ENCODE peak calls at places on chromosomes 2 and 18, in five cellular contexts. R is AG04450; C is B cell; B is epithelial cell of esophagus; Y is CD4-positive, alpha-beta T cell. O is an unnamed sample.

GRCh38 chr2:45938649-45939511 is 287.4 kb downstream of the PRKCE start:
- DNase-seq in R (peak), C (no peak), B (peak), Y (no peak), O (peak)

GRCh38 chr2:67876176-67876575 is 186.6 kb downstream of the C1D start:
- DNase-seq in R (no peak), C (no peak), B (no peak), Y (no peak), O (peak)

GRCh38 chr18:31490387-31490786 is 7.6 kb upstream of the DSG2 start:
- DNase-seq in R (no peak), C (no peak), B (peak), Y (no peak), O (no peak)

GRCh38 chr2:50591021-50591420 is 440.9 kb downstream of the NRXN1 start:
- DNase-seq in R (no peak), C (no peak), B (no peak), Y (no peak), O (no peak)

GRCh38 chr18:23155537-23155936 is 20.3 kb downstream of the CABLES1 start:
- DNase-seq in R (no peak), C (no peak), B (peak), Y (no peak), O (no peak)

GRCh38 chr2:228613133-228613532 is 431.6 kb upstream of the SPHKAP start:
- DNase-seq in R (peak), C (no peak), B (peak), Y (no peak), O (peak)

GRCh38 chr2:149586063-149586462 is 1.5 kb downstream of the MMADHC start:
- DNase-seq in R (no peak), C (no peak), B (no peak), Y (no peak), O (no peak)

GRCh38 chr18:995641-996040 is 91.0 kb downstream of the ADCYAP1 start:
- DNase-seq in R (no peak), C (no peak), B (peak), Y (no peak), O (peak)

GRCh38 chr2:74516070-74516633 is 1.9 kb downstream of the TLX2 start:
- DNase-seq in R (no peak), C (peak), B (peak), Y (peak), O (no peak)

GRCh38 chr2:134504586-134505336 is 214.0 kb downstream of the TMEM163 start:
- DNase-seq in R (no peak), C (no peak), B (peak), Y (no peak), O (no peak)

GRCh38 chr18:31512203-31512764 is 14.3 kb downstream of the DSG2 start:
- DNase-seq in R (no peak), C (no peak), B (peak), Y (no peak), O (no peak)

GRCh38 chr2:200615247-200615646 is 29.4 kb downstream of the AOX1 start:
- DNase-seq in R (peak), C (no peak), B (peak), Y (no peak), O (peak)

GRCh38 chr2:25347846-25348245 is 6.1 kb upstream of the DNMT3A start:
- DNase-seq in R (peak), C (no peak), B (no peak), Y (no peak), O (no peak)

GRCh38 chr2:119234021-119235019 is 10.7 kb downstream of the STEAP3 start:
- DNase-seq in R (no peak), C (no peak), B (peak), Y (no peak), O (peak)

GRCh38 chr2:36455788-36456187 is 100.2 kb downstream of the CRIM1 start:
- DNase-seq in R (no peak), C (no peak), B (no peak), Y (no peak), O (peak)

GRCh38 chr18:3340015-3340681 is 78.2 kb downstream of the MYL12B start:
- DNase-seq in R (no peak), C (no peak), B (peak), Y (no peak), O (peak)

GRCh38 chr2:218821605-218822211 is 9.9 kb downstream of the PRKAG3 start:
- DNase-seq in R (no peak), C (no peak), B (no peak), Y (no peak), O (no peak)

GRCh38 chr2:181675241-181675640 is 5.1 kb downstream of the NEUROD1 start:
- DNase-seq in R (no peak), C (no peak), B (no peak), Y (no peak), O (no peak)

GRCh38 chr18:58967643-58968291 is 103.1 kb downstream of the ZNF532 start:
- DNase-seq in R (peak), C (no peak), B (no peak), Y (no peak), O (no peak)

GRCh38 chr2:30298302-30298701 is 67.0 kb downstream of the LBH start:
- DNase-seq in R (no peak), C (no peak), B (no peak), Y (no peak), O (no peak)

GRCh38 chr2:3189961-3190360 is 187.7 kb downstream of the EIPR1 start:
- DNase-seq in R (no peak), C (no peak), B (no peak), Y (no peak), O (no peak)

GRCh38 chr2:149164296-149164695 is 125.8 kb downstream of the LYPD6B start:
- DNase-seq in R (no peak), C (no peak), B (peak), Y (no peak), O (peak)

GRCh38 chr2:137644689-137645088 is 319.6 kb upstream of the HNMT start:
- DNase-seq in R (no peak), C (no peak), B (peak), Y (no peak), O (no peak)

GRCh38 chr2:70768585-70769085 is 635 bp upstream of the ADD2 start:
- DNase-seq in R (no peak), C (no peak), B (no peak), Y (no peak), O (no peak)

GRCh38 chr2:134460583-134460998 is 206.7 kb downstream of the MGAT5 start:
- DNase-seq in R (peak), C (peak), B (peak), Y (peak), O (peak)

GRCh38 chr2:898319-898718 is 52.3 kb upstream of the SNTG2 start:
- DNase-seq in R (no peak), C (no peak), B (no peak), Y (no peak), O (no peak)

GRCh38 chr18:74289137-74289536 is 2.6 kb downstream of the CYB5A start:
- DNase-seq in R (no peak), C (no peak), B (no peak), Y (no peak), O (peak)

GRCh38 chr2:47274054-47274779 is 119.1 kb upstream of the STPG4 start:
- DNase-seq in R (peak), C (no peak), B (peak), Y (no peak), O (peak)

GRCh38 chr2:146764301-146764700 is 1080.5 kb upstream of the ACVR2A start:
- DNase-seq in R (no peak), C (no peak), B (peak), Y (no peak), O (no peak)

GRCh38 chr2:151638188-151638933 is 95.9 kb downstream of the NEB start:
- DNase-seq in R (no peak), C (no peak), B (no peak), Y (no peak), O (no peak)

GRCh38 chr2:164697688-164698290 is 76.5 kb upstream of the GRB14 start:
- DNase-seq in R (no peak), C (no peak), B (peak), Y (no peak), O (no peak)

GRCh38 chr2:95051636-95052035 is 26.1 kb downstream of the MAL start:
- DNase-seq in R (no peak), C (no peak), B (no peak), Y (no peak), O (no peak)

GRCh38 chr2:9065901-9066300 is 62.4 kb upstream of the MBOAT2 start:
- DNase-seq in R (no peak), C (no peak), B (no peak), Y (no peak), O (no peak)

GRCh38 chr2:111194835-111195621 is 74.3 kb downstream of the BCL2L11 start:
- DNase-seq in R (no peak), C (peak), B (no peak), Y (no peak), O (no peak)

GRCh38 chr2:197477764-197478163 is 21.9 kb downstream of the HSPD1 start:
- DNase-seq in R (no peak), C (no peak), B (no peak), Y (no peak), O (no peak)

GRCh38 chr18:21241224-21242131 is 554 bp upstream of the GREB1L start:
- DNase-seq in R (no peak), C (no peak), B (no peak), Y (no peak), O (no peak)

DNA sequence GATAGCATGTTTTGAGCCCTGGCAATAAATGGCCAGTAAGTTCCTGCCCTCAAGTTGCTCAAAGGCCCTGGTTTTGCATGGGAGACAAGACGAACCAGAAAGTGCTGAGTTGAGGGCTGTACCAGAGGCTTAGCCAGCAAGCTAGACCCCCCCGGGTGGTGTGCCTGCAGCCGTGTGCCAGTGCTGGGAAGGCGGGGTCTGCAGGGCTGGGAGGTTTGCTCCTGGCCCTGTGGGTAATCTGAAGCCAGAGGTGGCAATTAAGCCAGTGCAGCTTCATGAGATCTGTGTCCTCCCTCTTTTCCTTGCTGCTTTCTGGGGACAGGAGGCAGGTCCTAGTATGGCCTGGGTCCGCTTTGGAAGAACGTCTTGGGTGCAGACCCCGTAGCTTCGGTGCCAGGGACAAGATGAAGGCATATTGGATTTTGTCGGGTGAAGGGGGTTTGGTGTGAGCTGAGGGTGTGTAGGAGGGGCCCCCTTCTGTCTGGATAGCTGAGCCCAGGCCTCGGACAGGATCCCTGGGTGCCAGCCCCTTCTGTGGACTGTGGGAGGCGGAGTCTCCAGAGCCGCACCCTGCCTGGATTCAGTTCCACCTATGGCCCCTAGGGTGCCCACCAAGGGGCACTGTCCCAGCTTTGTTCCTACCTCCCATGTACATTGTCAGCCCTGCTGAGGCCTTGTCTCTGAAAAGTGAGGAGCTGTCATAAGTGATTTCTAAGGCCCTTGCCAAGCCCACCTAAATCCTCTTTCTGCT is 15.6 kb downstream of the ATOH8 start:
- DNase-seq in R (no peak), C (no peak), B (no peak), Y (no peak), O (no peak)
- TF ChIP-seq CTCF in R (peak), C (peak), B (no peak), Y (no peak), O (peak)

GRCh38 chr2:10359246-10359645 is 56.5 kb downstream of the HPCAL1 start:
- DNase-seq in R (no peak), C (no peak), B (no peak), Y (no peak), O (no peak)
- TF ChIP-seq CTCF in R (no peak), C (no peak), B (no peak), Y (no peak), O (no peak)

GRCh38 chr2:20167356-20167755 is 57.6 kb downstream of the SDC1 start:
- DNase-seq in R (no peak), C (no peak), B (no peak), Y (no peak), O (no peak)
- TF ChIP-seq CTCF in R (no peak), C (no peak), B (no peak), Y (no peak), O (no peak)

GRCh38 chr2:84170979-84171378 is 288.1 kb downstream of the SUCLG1 start:
- DNase-seq in R (no peak), C (no peak), B (no peak), Y (no peak), O (no peak)
- TF ChIP-seq CTCF in R (no peak), C (no peak), B (no peak), Y (no peak), O (no peak)

GRCh38 chr2:233074106-233074505 is 14.0 kb downstream of the INPP5D start:
- DNase-seq in R (no peak), C (no peak), B (no peak), Y (no peak), O (no peak)
- TF ChIP-seq CTCF in R (no peak), C (no peak), B (no peak), Y (no peak), O (no peak)

GRCh38 chr2:232435375-232435648 is 20.6 kb upstream of the ALPI start:
- DNase-seq in R (no peak), C (no peak), B (no peak), Y (no peak), O (no peak)

GRCh38 chr2:232434091-232434490 is 21.9 kb upstream of the ALPI start:
- DNase-seq in R (no peak), C (no peak), B (no peak), Y (no peak), O (no peak)

GRCh38 chr2:232434563-232435374 is 21.2 kb upstream of the ALPI start:
- DNase-seq in R (no peak), C (no peak), B (no peak), Y (no peak), O (no peak)

GRCh38 chr2:232431705-232432590 is 24.0 kb upstream of the ALPI start:
- DNase-seq in R (no peak), C (no peak), B (no peak), Y (no peak), O (no peak)

DNA sequence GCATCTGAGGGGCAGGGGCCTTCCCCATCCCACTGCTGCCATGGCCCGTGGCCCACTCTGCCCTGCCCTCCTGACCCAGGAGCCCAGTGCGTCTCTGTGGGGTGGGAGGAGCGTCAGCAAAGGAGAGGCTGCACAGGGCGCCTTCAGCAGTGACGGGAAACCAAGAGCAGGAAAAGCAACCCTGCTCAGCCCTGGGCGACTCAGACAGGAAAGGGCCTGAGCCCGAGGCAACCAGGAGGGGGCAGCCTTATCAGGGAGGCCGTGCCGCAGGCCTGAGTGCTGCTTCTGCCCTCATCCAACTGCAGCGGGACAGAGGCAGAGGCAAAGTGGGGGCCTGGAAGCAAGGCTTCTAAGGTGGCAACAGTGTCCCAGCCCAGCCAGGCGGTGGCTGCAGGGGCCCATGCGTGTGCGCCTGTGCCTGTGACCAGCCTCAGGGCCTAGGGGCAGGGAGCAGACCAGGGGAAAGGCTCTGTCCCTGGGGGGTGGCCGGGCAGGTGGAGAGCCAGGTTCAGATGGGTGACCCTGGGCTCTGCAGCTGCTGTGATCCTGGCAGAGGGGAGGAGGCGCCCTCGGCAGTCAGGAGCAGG is 23.3 kb upstream of the ALPI start:
- DNase-seq in R (no peak), C (no peak), B (peak), Y (no peak), O (no peak)
- TF ChIP-seq CTCF in R (no peak), C (no peak), B (no peak), Y (no peak), O (peak)

DNA sequence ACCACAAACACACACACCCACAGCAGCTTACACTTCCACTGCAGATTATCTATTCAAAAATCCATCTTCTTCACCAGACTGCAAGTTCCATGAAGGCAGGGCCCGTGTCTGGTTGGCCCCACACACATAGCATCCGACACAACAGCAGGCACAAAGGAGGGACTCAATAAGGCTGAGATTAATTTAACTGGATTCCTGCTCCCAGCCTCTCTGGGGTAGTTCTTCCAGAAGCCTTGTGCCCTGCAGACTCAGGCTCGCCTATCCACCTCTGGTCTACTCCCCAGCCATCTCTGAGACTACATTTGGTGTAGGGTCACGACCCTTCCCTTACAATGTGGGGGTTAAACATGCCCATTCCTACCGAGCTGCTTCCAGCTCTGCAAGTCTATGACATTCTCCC is 57.7 kb downstream of the TRABD2A start:
- DNase-seq in R (no peak), C (no peak), B (no peak), Y (no peak), O (no peak)
- TF ChIP-seq CTCF in R (no peak), C (no peak), B (no peak), Y (no peak), O (no peak)

DNA sequence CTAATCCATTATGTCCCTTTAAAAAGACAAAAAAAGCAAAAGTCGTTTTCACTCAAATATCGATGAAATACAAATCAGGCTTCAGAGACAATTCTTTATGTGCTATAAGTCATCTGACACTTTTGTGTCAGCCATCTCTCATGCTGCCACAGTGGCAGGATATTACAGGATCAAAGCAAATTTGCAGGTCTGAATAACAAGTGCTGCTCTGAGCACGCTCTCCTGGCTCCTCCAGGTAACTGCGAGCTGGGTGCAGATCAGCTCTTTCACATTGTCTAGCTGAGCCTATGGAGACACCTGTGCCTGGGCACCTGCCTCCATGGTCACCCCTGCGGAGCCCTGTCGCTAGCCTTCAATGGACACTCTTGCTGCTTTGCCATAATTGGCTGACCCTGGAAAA is 250.2 kb upstream of the RAB12 start:
- DNase-seq in R (no peak), C (no peak), B (no peak), Y (no peak), O (no peak)
- TF ChIP-seq CTCF in R (no peak), C (no peak), B (peak), Y (no peak), O (no peak)

GRCh38 chr18:26963292-26963691 is 97.8 kb upstream of the AQP4 start:
- DNase-seq in R (no peak), C (no peak), B (peak), Y (no peak), O (no peak)
- TF ChIP-seq CTCF in R (no peak), C (no peak), B (peak), Y (no peak), O (peak)

DNA sequence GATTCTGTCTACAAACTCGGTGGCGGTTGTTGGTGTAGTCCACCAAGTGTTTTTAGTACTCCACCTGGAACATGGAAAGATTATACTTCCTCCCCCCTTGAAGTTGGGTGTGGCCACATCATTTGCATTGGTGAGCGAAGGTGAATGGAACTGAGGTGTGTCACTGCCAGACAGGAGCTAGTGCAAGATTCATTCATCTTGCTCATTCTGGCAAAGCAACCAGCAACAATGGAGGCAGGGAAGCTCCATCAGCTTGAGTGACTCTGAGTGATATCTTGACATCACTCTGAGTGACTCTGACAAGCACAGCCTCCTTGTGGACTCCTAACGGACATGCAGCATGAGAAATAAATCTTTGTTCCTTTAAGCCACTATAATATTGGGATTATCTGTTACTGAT is 54.7 kb upstream of the SLC1A4 start:
- DNase-seq in R (no peak), C (no peak), B (peak), Y (no peak), O (no peak)
- TF ChIP-seq CTCF in R (no peak), C (no peak), B (no peak), Y (no peak), O (no peak)